ENCODE peak calls at places on chromosomes 2 and 18, in five cellular contexts. K is heart left ventricle, I is IMR-90, S is NB4, U is endothelial cell of umbilical vein. M is an unnamed sample.

GRCh38 chr2:219997341-219997851 is 370.0 kb downstream of the SLC4A3 start:
- DNase-seq in S (peak), K (peak), I (peak), U (no peak), M (no peak)

GRCh38 chr2:27191107-27191829 is 20.6 kb upstream of the ATRAID start:
- DNase-seq in S (peak), I (peak), K (peak), U (peak), M (peak)

GRCh38 chr2:146262606-146263005 is 1582.2 kb upstream of the ACVR2A start:
- DNase-seq in I (no peak), S (no peak), U (no peak), K (no peak), M (no peak)

GRCh38 chr2:120937736-120938131 is 202.1 kb downstream of the GLI2 start:
- DNase-seq in U (no peak), K (no peak), S (no peak), I (peak), M (no peak)

GRCh38 chr2:228181098-228182019 is at the start of gene SPHKAP:
- DNase-seq in I (no peak), S (no peak), K (peak), U (no peak), M (no peak)

GRCh38 chr18:7729858-7730257 is 162.7 kb downstream of the PTPRM start:
- DNase-seq in K (no peak), I (no peak), S (no peak), U (no peak), M (no peak)

GRCh38 chr2:45177870-45178269 is 168.6 kb upstream of the SIX2 start:
- DNase-seq in I (peak), S (peak), U (no peak), K (no peak), M (peak)

GRCh38 chr2:181989099-181989498 is 3.4 kb downstream of the PPP1R1C start:
- DNase-seq in I (no peak), S (no peak), K (no peak), U (no peak), M (no peak)

GRCh38 chr2:219631406-219631891 is 4.0 kb downstream of the SLC4A3 start:
- DNase-seq in I (no peak), U (no peak), S (no peak), K (no peak), M (no peak)

GRCh38 chr2:86610871-86611270 is 12.8 kb downstream of the RNF103 start:
- DNase-seq in U (no peak), K (no peak), I (no peak), S (no peak), M (no peak)

GRCh38 chr2:70250434-70250833 is 2.0 kb upstream of the TIA1 start:
- DNase-seq in K (no peak), U (no peak), S (no peak), I (no peak), M (no peak)

GRCh38 chr2:70248810-70249438 is 496 bp upstream of the TIA1 start:
- DNase-seq in I (no peak), S (no peak), K (peak), U (no peak), M (peak)

GRCh38 chr2:70247364-70248144 is 874 bp downstream of the TIA1 start:
- DNase-seq in K (no peak), U (peak), I (peak), S (peak), M (no peak)

GRCh38 chr2:70243804-70244584 is 4.4 kb downstream of the TIA1 start:
- DNase-seq in S (no peak), K (no peak), U (no peak), I (peak), M (no peak)

DNA sequence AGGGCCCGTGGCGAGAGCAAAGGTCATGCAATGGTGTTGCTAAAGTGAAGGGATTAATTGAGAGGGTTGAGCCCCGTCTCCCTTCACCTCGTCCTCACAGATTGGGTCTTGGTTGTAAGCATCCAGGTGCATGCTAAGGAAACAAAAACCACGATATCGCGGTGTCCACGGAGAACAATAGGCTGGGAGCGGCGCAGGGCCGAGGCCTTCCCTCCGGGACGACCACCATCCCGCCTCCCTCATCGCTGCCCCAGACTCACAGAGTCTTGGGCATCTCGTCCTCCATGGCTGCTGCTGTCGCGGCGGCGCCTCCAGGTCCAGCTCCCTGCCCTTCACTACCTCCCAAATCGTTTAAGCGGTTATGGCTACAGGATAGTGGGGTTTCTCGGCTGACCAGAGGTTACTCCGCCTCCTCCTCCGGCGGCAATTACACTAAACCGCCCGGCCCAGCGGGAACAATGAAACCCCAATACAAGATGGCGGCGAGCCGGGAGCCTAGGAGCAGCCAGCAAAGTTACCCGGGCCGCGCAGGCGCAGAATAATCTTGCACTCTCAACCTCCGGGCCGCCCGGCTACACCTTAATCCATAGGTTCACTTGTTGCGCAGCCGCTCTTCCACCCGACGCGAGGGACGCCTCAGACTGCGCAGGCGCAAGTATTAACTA is at the start of gene TIA1:
- DNase-seq in S (peak), U (peak), K (peak), I (peak), M (peak)
- TF ChIP-seq POLR2A in S (peak), U (peak), K (peak), I (peak), M (peak)

GRCh38 chr18:657311-657997 is at the start of gene TYMS:
- DNase-seq in K (peak), U (peak), I (peak), S (peak), M (peak)
- TF ChIP-seq POLR2A in K (no peak), U (peak), I (no peak), S (peak), M (peak)

GRCh38 chr2:37671013-37671815 is at the start of gene CDC42EP3:
- DNase-seq in U (peak), I (no peak), K (peak), S (peak), M (peak)
- TF ChIP-seq POLR2A in U (peak), I (peak), K (peak), S (peak), M (peak)

DNA sequence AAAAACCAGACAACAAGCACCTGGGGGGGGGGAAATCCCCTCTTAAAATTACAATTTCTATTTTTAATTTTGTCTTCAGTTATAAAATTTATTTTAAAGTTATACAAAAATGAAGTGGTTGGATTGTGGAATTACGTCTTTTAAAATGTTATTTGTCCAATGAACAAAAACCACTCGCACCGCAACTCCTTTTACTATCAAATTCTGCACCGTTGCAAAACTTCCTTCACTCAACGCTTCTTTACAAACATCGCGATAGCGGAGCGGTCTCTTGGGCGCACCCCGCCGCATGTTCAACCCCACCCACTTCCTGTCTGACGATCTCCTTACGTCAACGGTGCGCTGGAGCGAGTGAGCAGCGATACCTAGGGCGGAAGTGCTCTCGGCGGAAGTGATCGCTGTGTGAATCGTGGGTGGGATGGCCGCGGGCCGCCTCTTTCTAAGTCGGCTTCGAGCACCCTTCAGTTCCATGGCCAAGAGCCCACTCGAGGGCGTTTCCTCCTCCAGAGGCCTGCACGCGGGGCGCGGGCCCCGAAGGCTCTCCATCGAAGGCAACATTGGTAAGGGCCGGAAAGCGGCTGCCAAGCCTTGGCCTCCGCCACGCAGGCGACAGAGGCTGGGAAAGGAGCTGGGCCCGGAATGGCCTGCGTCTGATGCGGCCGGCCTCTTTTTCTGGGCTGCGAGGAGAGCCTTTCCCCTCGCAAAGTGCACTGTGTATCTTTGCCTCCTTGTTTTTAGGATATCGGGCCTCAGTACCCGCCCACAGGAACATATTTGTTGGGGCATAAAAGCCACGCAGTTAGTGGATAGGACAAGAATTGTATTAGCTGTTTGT is at the start of gene DGUOK:
- DNase-seq in U (peak), I (peak), K (peak), S (peak), M (peak)
- TF ChIP-seq POLR2A in U (peak), I (peak), K (peak), S (peak), M (peak)

GRCh38 chr2:238240761-238241711 is 1.2 kb upstream of the HES6 start:
- DNase-seq in K (peak), U (peak), I (no peak), S (peak), M (no peak)

GRCh38 chr2:238238311-238238765 is 1.5 kb downstream of the HES6 start:
- DNase-seq in I (no peak), U (no peak), S (peak), K (no peak), M (no peak)

GRCh38 chr2:238239552-238239871 is 326 bp downstream of the HES6 start:
- DNase-seq in S (no peak), K (no peak), I (no peak), U (no peak), M (no peak)

GRCh38 chr2:238238766-238239551 is 879 bp downstream of the HES6 start:
- DNase-seq in U (no peak), K (no peak), I (no peak), S (peak), M (no peak)

GRCh38 chr2:238239872-238240760 is at the start of gene HES6:
- DNase-seq in U (peak), K (peak), I (peak), S (peak), M (peak)
- TF ChIP-seq POLR2A in U (peak), K (peak), I (peak), S (peak), M (peak)

DNA sequence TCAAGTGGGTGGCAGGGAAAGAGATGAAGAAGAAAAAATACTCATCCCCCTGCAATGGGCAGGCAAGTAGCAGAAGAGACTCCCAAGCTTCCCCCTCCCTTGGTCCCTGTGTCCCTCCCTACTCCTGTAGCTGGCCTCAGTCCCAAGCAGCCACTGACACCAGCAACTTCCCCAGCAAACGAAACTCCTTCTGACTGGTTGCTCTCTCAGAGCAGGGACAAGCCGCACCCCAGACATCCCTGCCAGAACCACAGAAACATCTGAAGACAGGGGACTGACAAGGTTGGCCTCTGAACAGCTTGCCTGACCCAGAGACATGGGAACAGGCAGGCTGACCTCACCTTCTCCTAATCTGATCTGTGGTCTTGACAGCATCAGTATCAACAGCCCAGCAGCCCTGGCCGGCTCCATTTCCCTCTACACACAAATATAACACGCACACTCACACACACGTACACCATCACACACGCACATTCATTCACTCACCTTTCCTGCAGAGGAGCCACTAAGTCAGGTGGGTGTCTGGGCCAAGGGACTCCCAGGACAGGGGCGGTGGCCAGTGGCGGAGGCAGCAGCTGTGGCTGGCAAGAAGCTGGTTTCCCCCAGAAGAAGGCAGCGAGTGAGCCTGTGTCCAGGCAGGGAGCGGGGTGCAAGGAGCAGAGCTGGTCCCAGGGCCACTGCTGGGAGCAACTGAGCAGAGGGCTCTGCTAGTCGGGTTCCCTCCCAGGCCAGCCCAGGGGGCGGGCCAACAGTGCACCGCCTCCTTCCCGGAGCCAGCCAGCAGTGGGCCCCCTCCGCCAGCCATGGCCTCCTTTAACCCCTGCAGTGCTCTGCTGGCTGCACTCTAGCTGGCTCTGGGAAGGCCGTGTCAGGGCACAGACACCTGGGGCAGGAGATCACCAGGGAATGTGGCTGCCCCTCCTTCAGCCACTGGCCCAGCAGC is 59.1 kb downstream of the TNS1 start:
- DNase-seq in S (peak), K (peak), U (peak), I (peak), M (peak)
- TF ChIP-seq POLR2A in S (no peak), K (peak), U (no peak), I (peak), M (peak)

GRCh38 chr2:9474361-9475117 is at the start of gene IAH1:
- DNase-seq in I (no peak), K (peak), U (peak), S (peak), M (peak)
- TF ChIP-seq POLR2A in I (peak), K (peak), U (peak), S (no peak), M (peak)

GRCh38 chr2:71150082-71150816 is 19.8 kb downstream of the MPHOSPH10 start:
- DNase-seq in S (no peak), U (no peak), K (no peak), I (no peak), M (no peak)
- TF ChIP-seq POLR2A in S (no peak), U (no peak), K (no peak), I (no peak), M (no peak)